ENCODE peak calls at places on chromosomes 4 and X, in nine cellular contexts. W is heart left ventricle; E is adrenal gland; Z is mesenchymal stem cell; M is mesendoderm; H is upper lobe of right lung; I is CD8-positive, alpha-beta memory T cell; T is uterus; F is A549. O is an unnamed sample.

GRCh38 chr4:1718095-1718850 is 2.9 kb downstream of the TMEM129 start:
- DNase-seq in H (peak; percentile 50), F (no peak), W (no peak), Z (no peak), E (peak; percentile 40), M (no peak), T (no peak), I (no peak), O (no peak)

GRCh38 chr4:102139132-102139573 is 206.1 kb downstream of the SLC39A8 start:
- DNase-seq in I (no peak), T (no peak), H (no peak), Z (peak; percentile 21), W (peak; percentile 17), F (peak; percentile 1), M (no peak), E (no peak), O (no peak)

GRCh38 chr4:177974461-177974860 is 532.2 kb upstream of the AGA start:
- DNase-seq in M (no peak), W (no peak), E (no peak), F (no peak), I (no peak), H (no peak), Z (no peak), T (no peak), O (no peak)

GRCh38 chrX:43876680-43877079 is 5.6 kb downstream of the MAOB start:
- DNase-seq in Z (no peak), F (no peak), I (no peak), H (no peak), M (no peak), W (no peak), T (no peak), E (no peak), O (no peak)

GRCh38 chr4:3408793-3409330 is 32.9 kb upstream of the HGFAC start:
- DNase-seq in F (no peak), H (peak; percentile 25), W (no peak), I (no peak), M (peak; percentile 67), E (no peak), T (peak; percentile 5), Z (no peak), O (no peak)

GRCh38 chrX:122625821-122626220 is 558.3 kb upstream of the GRIA3 start:
- DNase-seq in F (no peak), H (no peak), W (no peak), Z (peak; percentile 3), M (no peak), I (no peak), E (no peak), T (no peak), O (no peak)

GRCh38 chr4:6834867-6835266 is 52.3 kb downstream of the KIAA0232 start:
- DNase-seq in I (no peak), M (peak; percentile 28), E (no peak), T (no peak), W (no peak), F (no peak), H (no peak), Z (peak; percentile 25), O (no peak)

GRCh38 chr4:2085496-2085901 is 26.4 kb downstream of the NAT8L start:
- DNase-seq in M (no peak), H (peak; percentile 32), I (no peak), Z (no peak), F (no peak), W (no peak), E (no peak), T (no peak), O (no peak)

GRCh38 chr4:5142726-5143125 is 91.4 kb downstream of the STK32B start:
- DNase-seq in F (peak; percentile 58), W (no peak), M (peak; percentile 64), T (no peak), I (no peak), H (no peak), E (peak; percentile 17), Z (peak; percentile 47), O (no peak)

GRCh38 chrX:73214366-73215094 is at the start of gene NAP1L2:
- DNase-seq in Z (no peak), H (peak; percentile 62), M (peak; percentile 84), I (peak; percentile 10), T (peak; percentile 41), W (peak; percentile 38), E (peak; percentile 30), F (peak; percentile 55), O (no peak)

GRCh38 chr4:110621839-110622751 is 782 bp downstream of the PITX2 start:
- DNase-seq in W (no peak), M (peak; percentile 89), T (no peak), E (no peak), H (no peak), Z (peak; percentile 68), F (no peak), I (no peak), O (peak; percentile 30)

GRCh38 chr4:55079451-55080173 is 45.8 kb downstream of the KDR start:
- DNase-seq in Z (no peak), H (no peak), T (no peak), F (no peak), I (no peak), W (peak; percentile 24), M (peak; percentile 82), E (no peak), O (no peak)

GRCh38 chr4:101356928-101357327 is 9.6 kb upstream of the PPP3CA start:
- DNase-seq in E (no peak), H (no peak), W (no peak), T (no peak), Z (peak; percentile 73), M (peak; percentile 69), I (no peak), F (peak; percentile 78), O (peak; percentile 62)

GRCh38 chr4:6999172-7000086 is 43.7 kb upstream of the TADA2B start:
- DNase-seq in E (no peak), I (no peak), W (no peak), T (no peak), H (no peak), M (peak; percentile 56), Z (no peak), F (peak; percentile 22), O (no peak)

GRCh38 chr4:3362431-3363287 is 69.8 kb downstream of the RGS12 start:
- DNase-seq in Z (no peak), H (no peak), E (no peak), W (no peak), I (no peak), T (no peak), M (no peak), F (no peak), O (no peak)

GRCh38 chr4:143559757-143560147 is 46.2 kb downstream of the SMARCA5 start:
- DNase-seq in M (no peak), E (no peak), H (no peak), F (no peak), Z (no peak), T (no peak), W (no peak), I (peak; percentile 37), O (no peak)

GRCh38 chr4:102535398-102536082 is 34.4 kb downstream of the NFKB1 start:
- DNase-seq in E (no peak), H (no peak), W (no peak), F (no peak), I (no peak), Z (peak; percentile 58), T (no peak), M (no peak), O (peak; percentile 78)

GRCh38 chrX:2412131-2412530 is 88.6 kb downstream of the DHRSX start:
- DNase-seq in H (peak; percentile 22), I (no peak), M (no peak), F (no peak), E (no peak), T (no peak), Z (no peak), W (no peak), O (no peak)

GRCh38 chrX:65712005-65712861 is 44.8 kb downstream of the MSN start:
- DNase-seq in E (no peak), Z (no peak), F (no peak), H (no peak), T (no peak), I (no peak), M (no peak), W (no peak), O (no peak)
- H3K27ac ChIP-seq in E (no peak overlapping the region), Z (no peak overlapping the region), F (no peak overlapping the region), H (no peak overlapping the region), T (no peak overlapping the region), I (no peak overlapping the region), M (no peak overlapping the region), W (no peak overlapping the region), O (no peak overlapping the region)

DNA sequence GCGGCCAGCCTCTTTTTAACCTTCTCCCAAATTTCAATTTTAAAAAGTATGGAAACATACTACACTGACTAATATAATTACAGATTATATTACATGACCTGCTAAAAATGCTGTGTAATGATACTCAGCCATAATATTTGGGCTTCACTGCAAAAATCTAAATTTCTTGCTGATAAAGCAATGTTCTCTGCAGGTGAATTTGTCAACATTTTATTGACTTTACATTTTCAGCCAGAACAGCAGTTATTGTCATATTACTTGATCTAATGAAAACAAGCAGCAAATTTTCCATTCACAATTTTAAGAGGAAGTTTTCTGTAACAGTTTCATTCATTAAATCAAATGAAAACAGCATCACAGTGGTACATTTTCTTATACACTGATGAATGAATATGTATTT is 91.1 kb downstream of the FRYL start:
- DNase-seq in E (no peak), Z (no peak), I (no peak), M (no peak), T (no peak), W (no peak), H (no peak), F (no peak), O (no peak)
- H3K4me1 ChIP-seq in E (peaks cover 22% of the 10 kb centered on the region), Z (peaks cover 1% of the 10 kb centered on the region), I (peaks cover 12% of the 10 kb centered on the region), M (peaks cover 2% of the 10 kb centered on the region), T (peaks cover 8% of the 10 kb centered on the region), W (peaks cover 46% of the 10 kb centered on the region), H (peaks cover 8% of the 10 kb centered on the region), F (peaks cover 14% of the 10 kb centered on the region), O (no peaks in the 10 kb centered on the region)

GRCh38 chr4:139833131-139833930 is 167.7 kb downstream of the MGST2 start:
- DNase-seq in W (no peak), F (no peak), T (no peak), E (no peak), I (no peak), H (no peak), Z (no peak), M (no peak), O (no peak)
- H3K27ac ChIP-seq in W (no peak overlapping the region), F (no peak overlapping the region), T (no peak overlapping the region), E (no peak overlapping the region), I (no peak overlapping the region), H (no peak overlapping the region), Z (no peak overlapping the region), M (no peak overlapping the region), O (no peak overlapping the region)

GRCh38 chr4:52241916-52242315 is 190.8 kb downstream of the SPATA18 start:
- DNase-seq in F (no peak), M (no peak), H (no peak), E (no peak), Z (peak; percentile 17), T (no peak), I (no peak), W (no peak), O (no peak)

GRCh38 chr4:52243367-52243766 is 192.3 kb downstream of the SPATA18 start:
- DNase-seq in E (no peak), I (no peak), M (no peak), F (no peak), Z (no peak), H (no peak), T (no peak), W (no peak), O (no peak)

GRCh38 chr4:52246834-52247233 is 195.7 kb downstream of the SPATA18 start:
- DNase-seq in F (no peak), H (no peak), E (no peak), M (no peak), W (no peak), Z (no peak), I (no peak), T (no peak), O (no peak)

GRCh38 chr4:52244103-52244772 is 193.1 kb downstream of the SPATA18 start:
- DNase-seq in I (no peak), T (no peak), H (no peak), F (no peak), Z (no peak), M (no peak), E (no peak), W (no peak), O (no peak)

GRCh38 chr4:52244773-52245360 is 193.8 kb downstream of the SPATA18 start:
- DNase-seq in F (no peak), W (no peak), Z (no peak), M (no peak), E (no peak), H (no peak), I (no peak), T (no peak), O (no peak)
- H3K4me1 ChIP-seq in F (no peaks in the 10 kb centered on the region), W (peaks cover 45% of the 10 kb centered on the region), Z (no peaks in the 10 kb centered on the region), M (no peaks in the 10 kb centered on the region), E (peaks cover 10% of the 10 kb centered on the region), H (no peaks in the 10 kb centered on the region), I (no peaks in the 10 kb centered on the region), T (peaks cover 6% of the 10 kb centered on the region), O (no peaks in the 10 kb centered on the region)

O was measured in SJSA1.